ENCODE peak calls at places on chromosome 12, in five cellular contexts. X is transverse colon, J is prostate gland, F is H1, Z is esophagus muscularis mucosa. L is an unnamed sample.

GRCh38 chr12:68406134-68406576 is 74.0 kb upstream of the MDM1 start:
- DNase-seq in X (peak), J (peak), Z (peak), F (no peak), L (peak)

GRCh38 chr12:19082365-19082911 is 47.1 kb upstream of the PLEKHA5 start:
- DNase-seq in Z (no peak), F (no peak), X (no peak), J (no peak), L (no peak)

GRCh38 chr12:71710276-71711125 is 24.6 kb downstream of the TMEM19 start:
- DNase-seq in J (no peak), F (peak), Z (no peak), X (no peak), L (no peak)

GRCh38 chr12:107393043-107393725 is 292.4 kb upstream of the PWP1 start:
- DNase-seq in X (no peak), F (no peak), Z (no peak), J (no peak), L (no peak)

GRCh38 chr12:3333583-3333982 is 157.4 kb upstream of the PRMT8 start:
- DNase-seq in X (no peak), F (peak), J (no peak), Z (no peak), L (no peak)

GRCh38 chr12:24404086-24404815 is 454.8 kb upstream of the SOX5 start:
- DNase-seq in F (no peak), Z (no peak), J (no peak), X (no peak), L (no peak)

GRCh38 chr12:93379432-93380308 is 1.9 kb downstream of the NUDT4 start:
- DNase-seq in J (no peak), Z (no peak), X (no peak), F (no peak), L (no peak)

GRCh38 chr12:6921996-6922935 is 5.5 kb upstream of the ATN1 start:
- DNase-seq in Z (no peak), J (no peak), X (peak), F (no peak), L (peak)

GRCh38 chr12:64452559-64453329 is 824 bp downstream of the TBK1 start:
- DNase-seq in J (peak), F (no peak), X (peak), Z (no peak), L (no peak)

GRCh38 chr12:86137936-86138335 is 118.3 kb downstream of the MGAT4C start:
- DNase-seq in Z (no peak), F (no peak), J (no peak), X (no peak), L (no peak)

GRCh38 chr12:116497051-116497529 is 62.1 kb upstream of the MAP1LC3B2 start:
- DNase-seq in F (no peak), X (peak), J (peak), Z (no peak), L (no peak)
- TF ChIP-seq POLR2AphosphoS5 in F (no peak), X (no peak), J (peak), Z (no peak), L (no peak)

DNA sequence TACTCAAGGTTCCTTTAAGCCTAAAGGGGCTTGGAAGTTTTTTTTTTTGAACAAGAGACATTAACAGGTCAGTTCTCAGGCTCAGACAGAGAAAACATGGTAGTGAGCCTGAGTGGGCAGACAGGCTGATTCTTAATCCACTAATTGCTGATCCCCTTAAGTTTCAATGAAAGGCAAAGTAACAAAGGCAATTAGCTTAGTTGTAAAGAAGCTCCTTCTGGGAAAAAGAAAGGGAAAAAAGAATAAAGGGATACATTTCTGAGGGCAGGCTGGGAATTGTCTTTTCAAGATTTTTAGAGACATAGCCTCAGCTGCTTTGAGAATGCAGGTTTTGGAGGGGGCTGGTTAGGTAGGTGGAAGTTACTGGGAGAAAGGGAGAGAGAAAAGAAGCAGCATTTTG is 133.8 kb downstream of the CFAP54 start:
- DNase-seq in Z (no peak), X (no peak), F (no peak), J (no peak), L (no peak)
- TF ChIP-seq POLR2A in Z (no peak), X (no peak), F (no peak), J (no peak), L (no peak)

GRCh38 chr12:78290606-78291345 is 460.1 kb downstream of the NAV3 start:
- DNase-seq in Z (no peak), X (no peak), J (no peak), F (no peak), L (no peak)

DNA sequence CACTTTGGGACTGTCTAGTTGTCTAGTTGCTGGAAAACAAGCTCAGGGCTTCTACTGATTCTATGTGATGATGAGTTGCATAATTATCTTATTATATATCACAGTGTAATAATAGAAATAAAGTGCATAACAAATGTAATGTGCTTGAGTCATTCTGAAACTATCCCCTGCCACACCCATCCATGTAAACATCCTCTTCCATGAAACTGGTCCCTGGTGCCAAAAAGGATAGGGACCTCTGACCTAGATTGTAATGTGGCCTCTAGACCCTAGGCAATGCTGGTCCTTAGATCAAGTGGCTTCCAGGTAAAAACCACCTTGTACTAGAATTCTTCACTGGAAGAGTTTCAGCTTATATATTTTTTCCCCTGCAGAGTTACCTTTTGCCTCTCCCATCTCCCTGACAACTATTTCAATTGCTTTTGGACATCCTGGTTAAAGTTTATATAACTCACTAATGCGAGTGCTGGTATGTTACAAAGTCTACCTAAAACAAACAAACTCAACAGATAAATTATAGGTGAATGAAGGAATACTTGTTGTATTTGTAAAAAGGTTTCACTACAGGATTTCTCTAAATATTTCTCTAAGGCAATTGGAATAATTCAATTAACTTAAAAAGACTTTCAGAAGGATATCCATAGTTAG is 462.5 kb downstream of the NAV3 start:
- DNase-seq in J (no peak), X (no peak), F (no peak), Z (no peak), L (no peak)
- TF ChIP-seq CTCF in J (no peak), X (no peak), F (no peak), Z (no peak), L (no peak)

DNA sequence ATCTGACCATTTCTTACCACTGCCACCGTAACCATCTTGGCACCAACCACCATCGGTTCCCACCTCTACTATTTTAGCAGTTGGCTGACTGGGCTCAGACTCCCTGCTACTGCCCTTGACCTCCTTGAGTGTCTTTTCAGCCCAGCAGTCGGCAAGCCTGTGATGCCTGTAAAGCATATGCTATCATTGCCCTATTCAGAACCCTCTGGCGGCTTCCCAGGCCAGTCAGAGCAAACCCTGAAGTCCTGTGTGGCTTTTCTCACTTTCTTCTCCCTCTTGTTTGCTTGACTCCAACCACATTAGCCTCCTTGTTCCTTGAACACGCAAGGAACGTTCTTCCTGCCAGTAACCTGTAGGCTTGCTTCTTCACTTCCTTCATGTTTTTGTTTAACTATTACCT is 6.2 kb downstream of the IRAK3 start:
- DNase-seq in F (no peak), Z (no peak), X (no peak), J (no peak), L (no peak)
- TF ChIP-seq POLR2AphosphoS5 in F (no peak), Z (no peak), X (no peak), J (no peak), L (peak)

GRCh38 chr12:53997324-53998173 is 2.4 kb upstream of the HOXC9 start:
- DNase-seq in F (no peak), J (no peak), X (no peak), Z (no peak), L (peak)
- TF ChIP-seq POLR2A in F (no peak), J (no peak), X (no peak), Z (no peak), L (no peak)

GRCh38 chr12:75525263-75525662 is 13.9 kb upstream of the KRR1 start:
- DNase-seq in J (no peak), X (no peak), F (no peak), Z (no peak), L (no peak)
- TF ChIP-seq CTCF in J (no peak), X (no peak), F (no peak), Z (no peak), L (no peak)

DNA sequence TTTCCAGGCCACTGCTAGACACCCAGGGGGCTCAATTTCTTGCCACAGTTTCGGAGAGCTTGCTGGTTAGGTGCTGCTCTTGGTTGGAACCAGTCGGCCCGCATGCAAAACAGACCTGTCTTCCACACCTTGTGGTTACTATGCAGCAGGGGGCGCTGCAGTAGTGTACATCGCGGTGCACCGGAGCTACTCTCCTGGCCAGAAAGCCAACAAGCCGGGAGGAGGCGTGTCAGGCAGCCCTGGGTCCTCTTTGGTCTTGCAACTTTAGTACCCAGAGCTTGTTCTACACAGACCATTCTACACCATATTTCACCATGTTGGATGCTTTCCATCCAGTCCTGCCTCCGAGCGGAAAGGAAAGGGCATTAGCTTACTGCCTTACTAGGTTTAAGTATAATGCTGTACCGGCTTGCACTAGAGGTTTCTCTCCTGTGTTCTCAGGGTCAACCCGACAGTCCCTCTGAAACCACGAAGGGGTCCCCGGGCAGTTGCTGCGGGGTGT is 934 bp upstream of the TMTC2 start:
- DNase-seq in X (peak), Z (peak), J (peak), F (peak), L (peak)
- TF ChIP-seq POLR2AphosphoS5 in X (peak), Z (no peak), J (peak), F (no peak), L (peak)

L was measured in spleen.